ENCODE peak calls at places on chromosomes 12 and 14, in nine cellular contexts. P is spleen, C is K562, T is transverse colon, E is IMR-90, A is A549, V is prostate gland, Z is adrenal gland, Y is heart left ventricle. G is an unnamed sample.

GRCh38 chr12:38907171-38907923 is 2.0 kb upstream of the CPNE8 start:
- DNase-seq in P (no peak), T (no peak), E (no peak), Z (no peak), C (no peak), A (no peak), V (no peak), Y (no peak), G (no peak)

GRCh38 chr12:111636209-111636928 is 37.3 kb upstream of the ATXN2 start:
- DNase-seq in E (peak; percentile 54), Z (peak; percentile 68), P (peak; percentile 47), V (peak; percentile 40), Y (peak; percentile 59), C (peak; percentile 90), A (no peak), T (peak; percentile 23), G (no peak)

GRCh38 chr14:69987416-69988144 is 108.4 kb downstream of the SMOC1 start:
- DNase-seq in P (no peak), E (no peak), V (no peak), Z (no peak), Y (no peak), T (no peak), A (no peak), C (no peak), G (no peak)

GRCh38 chr14:58918066-58918465 is 270.4 kb upstream of the DAAM1 start:
- DNase-seq in Y (no peak), C (no peak), V (no peak), E (peak; percentile 77), Z (no peak), P (no peak), A (peak; percentile 10), T (no peak), G (no peak)

GRCh38 chr12:65415826-65416225 is 137.3 kb downstream of the MSRB3 start:
- DNase-seq in C (no peak), V (no peak), E (peak; percentile 58), T (no peak), A (peak; percentile 65), P (no peak), Z (no peak), Y (no peak), G (no peak)

GRCh38 chr14:94000267-94000666 is 3.2 kb downstream of the CCDC197 start:
- DNase-seq in E (no peak), T (no peak), Y (no peak), A (no peak), V (no peak), C (no peak), P (no peak), Z (no peak), G (no peak)

GRCh38 chr14:85536835-85537195 is 6.9 kb downstream of the FLRT2 start:
- DNase-seq in P (no peak), A (no peak), V (no peak), E (peak; percentile 53), T (no peak), Y (no peak), C (no peak), Z (no peak), G (no peak)

GRCh38 chr14:22900088-22900799 is 17.2 kb downstream of the REM2 start:
- DNase-seq in E (peak; percentile 78), V (peak; percentile 58), Y (no peak), Z (peak; percentile 53), P (no peak), A (peak; percentile 81), T (peak; percentile 44), C (peak; percentile 91), G (no peak)

GRCh38 chr12:92193846-92194245 is 48.2 kb upstream of the BTG1 start:
- DNase-seq in P (no peak), Y (no peak), E (no peak), Z (no peak), V (no peak), A (no peak), C (no peak), T (no peak), G (no peak)

GRCh38 chr12:69519871-69520270 is 49.7 kb downstream of the FRS2 start:
- DNase-seq in E (no peak), C (no peak), T (no peak), V (no peak), A (no peak), P (no peak), Z (no peak), Y (no peak), G (no peak)

GRCh38 chr12:102879144-102879763 is 37.8 kb downstream of the PAH start:
- DNase-seq in A (peak; percentile 91), Y (no peak), P (no peak), C (peak; percentile 47), Z (peak; percentile 67), E (peak; percentile 6), T (no peak), V (peak; percentile 12), G (peak; percentile 44)

GRCh38 chr12:93176166-93176565 is 201.6 kb upstream of the NUDT4 start:
- DNase-seq in C (no peak), Z (no peak), T (no peak), A (no peak), P (no peak), E (peak; percentile 76), Y (no peak), V (no peak), G (no peak)

GRCh38 chr12:120234643-120235368 is 30.7 kb downstream of the PXN start:
- DNase-seq in E (peak; percentile 97), Z (peak; percentile 94), Y (peak; percentile 88), V (peak; percentile 67), C (peak; percentile 88), P (peak; percentile 85), T (peak; percentile 77), A (peak; percentile 96), G (peak; percentile 89)

GRCh38 chr14:44961730-44962572 is at the start of the genes KLHL28 and TOGARAM1:
- DNase-seq in T (peak; percentile 98), P (peak; percentile 98), A (peak; percentile 100), Z (peak; percentile 100), V (peak; percentile 99), E (peak; percentile 100), C (peak; percentile 97), Y (peak; percentile 98), G (peak; percentile 99)
- TF ChIP-seq POLR2A in T (peak; percentile 96), P (peak; percentile 50), A (peak; percentile 87), Z (peak; percentile 81), V (peak; percentile 83), E (peak; percentile 93), C (peak; percentile 87), Y (peak; percentile 88), G (peak; percentile 85)

GRCh38 chr12:104669851-104670337 is 213.1 kb downstream of the CHST11 start:
- DNase-seq in V (no peak), P (peak; percentile 86), A (no peak), Z (peak; percentile 47), T (peak; percentile 57), E (peak; percentile 35), C (no peak), Y (peak; percentile 42), G (no peak)

GRCh38 chr12:104665296-104665695 is 208.5 kb downstream of the CHST11 start:
- DNase-seq in Y (no peak), Z (no peak), P (no peak), E (no peak), T (no peak), A (no peak), C (no peak), V (no peak), G (no peak)

GRCh38 chr12:104669057-104669770 is 212.5 kb downstream of the CHST11 start:
- DNase-seq in T (peak; percentile 45), Y (peak; percentile 70), V (peak; percentile 63), C (peak; percentile 39), A (peak; percentile 22), P (no peak), E (no peak), Z (peak; percentile 42), G (no peak)

GRCh38 chr12:104668274-104668718 is 211.5 kb downstream of the CHST11 start:
- DNase-seq in V (no peak), Z (peak; percentile 38), T (peak; percentile 39), C (peak; percentile 38), P (no peak), E (peak; percentile 62), Y (peak; percentile 52), A (no peak), G (peak; percentile 48)

GRCh38 chr12:104667139-104667538 is 210.4 kb downstream of the CHST11 start:
- DNase-seq in P (no peak), A (no peak), E (peak; percentile 14), Y (no peak), C (no peak), V (peak; percentile 46), Z (peak; percentile 56), T (no peak), G (peak; percentile 64)
- H3K4me1 ChIP-seq in P (peaks cover 53% of the 10 kb centered on the region), A (peaks cover 69% of the 10 kb centered on the region), E (peaks cover 7% of the 10 kb centered on the region), Y (peaks cover under 1% of the 10 kb centered on the region), C (peaks cover 29% of the 10 kb centered on the region), V (peaks cover 7% of the 10 kb centered on the region), Z (peaks cover 63% of the 10 kb centered on the region), T (peaks cover 48% of the 10 kb centered on the region), G (peaks cover 51% of the 10 kb centered on the region)

DNA sequence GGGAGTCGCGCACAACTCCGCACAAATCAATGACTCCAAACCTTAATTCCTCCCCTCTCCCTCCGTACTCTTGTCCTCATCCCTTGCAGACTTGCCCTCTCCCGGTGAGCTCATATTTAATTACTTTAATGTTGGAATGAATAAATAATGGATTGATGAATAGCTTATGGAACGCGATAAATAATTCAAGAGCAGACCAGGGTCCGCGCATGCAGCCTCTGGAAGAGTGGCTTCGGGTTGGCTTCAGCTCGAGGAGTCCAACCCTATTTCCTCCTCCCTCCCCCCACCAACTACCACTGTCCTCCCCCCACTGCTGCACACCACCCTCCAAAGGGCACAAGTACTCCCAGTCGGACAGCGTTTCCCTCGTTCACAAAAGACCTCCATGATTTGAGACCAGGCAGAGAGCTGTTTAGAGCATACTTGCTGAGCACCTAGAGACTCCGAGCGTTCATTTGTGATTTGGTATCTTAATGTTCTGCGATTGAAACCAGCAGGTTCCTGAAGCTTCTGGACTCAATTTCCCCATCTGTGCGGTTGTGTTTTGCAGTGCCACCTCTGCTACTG is 621 bp upstream of the SIX1 start:
- DNase-seq in T (no peak), P (no peak), A (peak; percentile 37), E (peak; percentile 60), V (peak; percentile 41), Z (no peak), C (no peak), Y (no peak), G (no peak)
- TF ChIP-seq POLR2A in T (no peak), P (no peak), A (no peak), E (no peak), V (no peak), Z (no peak), C (no peak), Y (no peak), G (no peak)

DNA sequence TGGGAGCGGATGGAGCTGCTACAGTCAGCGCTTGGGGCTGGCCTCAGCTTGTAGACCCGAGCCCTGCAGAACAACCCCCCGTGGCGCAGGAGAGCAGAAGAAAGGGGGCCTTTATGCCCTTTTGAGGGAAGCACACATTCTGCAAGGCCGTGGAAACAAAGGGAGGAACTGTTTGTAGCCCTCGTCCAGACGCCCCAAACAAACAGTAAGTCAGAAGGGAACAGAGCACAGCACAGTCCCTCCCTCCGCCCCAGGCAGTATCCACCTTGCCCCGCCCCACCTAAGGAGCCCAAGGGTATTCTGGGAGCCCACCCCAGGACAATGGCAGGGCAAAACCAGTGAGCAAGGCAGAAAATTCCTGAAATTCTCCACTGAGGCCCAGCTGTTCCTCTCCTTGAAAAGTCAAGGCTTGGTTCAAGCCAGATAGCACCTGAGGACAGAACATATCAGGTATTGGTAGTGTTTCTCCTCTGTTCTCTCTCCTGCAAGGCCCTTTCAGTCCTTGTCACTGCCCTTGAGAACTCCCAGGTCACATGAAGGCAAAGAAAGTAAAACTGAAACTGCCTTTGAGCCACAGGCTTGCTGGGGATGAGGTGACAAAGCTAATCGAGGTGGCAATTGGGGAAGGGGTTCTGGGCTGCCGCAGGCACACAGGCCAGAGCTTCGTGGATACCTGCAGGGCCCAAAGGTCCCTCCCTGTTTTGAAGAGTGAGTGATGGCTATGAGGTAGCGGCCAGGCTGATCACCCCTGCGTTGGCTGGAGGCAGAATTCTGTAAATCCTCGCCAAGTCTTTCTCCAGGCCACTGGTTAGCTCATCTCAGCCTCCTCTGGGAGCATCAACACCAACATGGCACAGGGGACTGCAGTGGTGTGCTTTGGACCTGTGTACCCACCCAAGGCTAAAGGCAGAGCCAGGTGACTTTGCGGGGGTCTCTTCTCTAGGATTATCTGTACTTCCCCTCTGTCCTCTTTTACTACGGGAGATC is 499 bp downstream of the DGLUCY start:
- DNase-seq in Z (peak; percentile 57), A (no peak), T (peak; percentile 75), Y (peak; percentile 63), P (peak; percentile 85), C (peak; percentile 74), V (peak; percentile 72), E (peak; percentile 43), G (peak; percentile 81)
- H3K4me1 ChIP-seq in Z (peaks cover 38% of the 10 kb centered on the region), A (peaks cover 27% of the 10 kb centered on the region), T (peaks cover 58% of the 10 kb centered on the region), Y (peaks cover 5% of the 10 kb centered on the region), P (peaks cover 59% of the 10 kb centered on the region), C (peaks cover 14% of the 10 kb centered on the region), V (no peaks in the 10 kb centered on the region), E (peaks cover 14% of the 10 kb centered on the region), G (peaks cover 28% of the 10 kb centered on the region)

G was measured in upper lobe of left lung.